ENCODE peak calls at places on chromosomes 16 and 17, in seven cellular contexts. V is GM12891; P is naive thymus-derived CD4-positive, alpha-beta T cell; Z is EL; C is neural crest cell; I is BE2C; T is fibroblast of pulmonary artery. D is an unnamed sample.

GRCh38 chr16:14668556-14669223 is 25.4 kb downstream of the PLA2G10 start:
- DNase-seq in I (no peak), T (no peak), C (no peak), Z (no peak), P (no peak), V (no peak), D (no peak)

GRCh38 chr17:40561871-40562611 is 3.2 kb downstream of the CCR7 start:
- DNase-seq in Z (no peak), V (no peak), C (no peak), I (no peak), P (peak; percentile 65), T (no peak), D (no peak)

GRCh38 chr16:83930730-83931500 is 22.1 kb upstream of the OSGIN1 start:
- DNase-seq in C (no peak), P (no peak), Z (no peak), V (no peak), T (no peak), I (no peak), D (no peak)

GRCh38 chr16:54048994-54049929 is 237.3 kb downstream of the IRX3 start:
- DNase-seq in T (no peak), V (no peak), C (peak; percentile 6), Z (no peak), I (no peak), P (no peak), D (no peak)

GRCh38 chr17:59451706-59452105 is 113.7 kb upstream of the DHX40 start:
- DNase-seq in V (no peak), T (peak; percentile 44), Z (peak; percentile 74), I (no peak), C (no peak), P (no peak), D (no peak)

GRCh38 chr16:3652373-3653037 is 2.0 kb upstream of the DNASE1 start:
- DNase-seq in I (no peak), C (no peak), V (no peak), Z (no peak), T (no peak), P (no peak), D (no peak)

GRCh38 chr17:70187383-70187782 is 18.1 kb downstream of the KCNJ2 start:
- DNase-seq in P (no peak), V (no peak), C (no peak), T (no peak), I (no peak), Z (no peak), D (no peak)

GRCh38 chr17:61570118-61570517 is 20.9 kb downstream of the NACA2 start:
- DNase-seq in T (peak; percentile 16), P (no peak), Z (peak; percentile 23), C (no peak), I (no peak), V (no peak), D (no peak)

GRCh38 chr17:55089955-55090573 is 121.5 kb downstream of the STXBP4 start:
- DNase-seq in C (no peak), P (peak; percentile 22), I (no peak), Z (no peak), V (peak; percentile 8), T (peak; percentile 33), D (no peak)

GRCh38 chr17:48192321-48192731 is 84.8 kb downstream of the SNX11 start:
- DNase-seq in T (no peak), P (no peak), Z (no peak), V (no peak), C (no peak), I (no peak), D (no peak)

GRCh38 chr16:50598936-50599361 is 50.8 kb downstream of the NKD1 start:
- DNase-seq in I (no peak), C (no peak), P (no peak), T (no peak), Z (no peak), V (no peak), D (no peak)

GRCh38 chr16:12971216-12971615 is 69.8 kb downstream of the SHISA9 start:
- DNase-seq in T (no peak), C (no peak), P (no peak), V (no peak), I (peak; percentile 13), Z (peak; percentile 28), D (no peak)

GRCh38 chr16:9061358-9061813 is 30.1 kb upstream of the HAPSTR1 start:
- DNase-seq in T (no peak), P (no peak), Z (no peak), I (no peak), C (no peak), V (no peak), D (no peak)

GRCh38 chr17:55641559-55642160 is 81.0 kb downstream of the TMEM100 start:
- DNase-seq in T (peak; percentile 77), P (no peak), Z (peak; percentile 47), V (no peak), C (peak; percentile 40), I (peak; percentile 83), D (peak; percentile 11)

D was measured in AG09309.